ENCODE peak calls at places on chromosome 13, in ten cellular contexts. F, X, M, W, T, J, B, I, Q and E are unnamed samples.
A peak's percentile ranks its signal among the peaks of the same experiment; 100 is the strongest.

GRCh38 chr13:113527272-113527958 is 36.9 kb upstream of the DCUN1D2 start:
- DNase-seq in M (no peak), F (no peak), W (no peak), X (no peak), Q (no peak), I (no peak), T (no peak), B (no peak), J (no peak), E (no peak)

GRCh38 chr13:32315255-32316029 is at the start of the genes BRCA2 and ZAR1L:
- DNase-seq in J (peak; percentile 75), Q (peak; percentile 88), B (peak; percentile 90), T (peak; percentile 91), M (peak; percentile 71), I (peak; percentile 95), F (peak; percentile 66), X (peak; percentile 77), W (peak; percentile 91), E (peak; percentile 84)

GRCh38 chr13:110133425-110134235 is 173.3 kb downstream of the COL4A1 start:
- DNase-seq in X (peak; percentile 11), I (no peak), T (no peak), J (no peak), Q (no peak), F (no peak), W (no peak), B (no peak), M (no peak), E (no peak)

GRCh38 chr13:34357435-34358232 is 539.7 kb downstream of the RFC3 start:
- DNase-seq in X (no peak), M (no peak), B (no peak), Q (peak; percentile 75), J (no peak), T (peak; percentile 74), F (peak; percentile 77), W (no peak), I (peak; percentile 63), E (peak; percentile 84)

GRCh38 chr13:30829145-30829544 is 76.9 kb upstream of the MEDAG start:
- DNase-seq in Q (peak; percentile 45), F (peak; percentile 99), T (peak; percentile 47), J (no peak), X (no peak), B (no peak), M (no peak), I (peak; percentile 38), W (no peak), E (peak; percentile 91)

GRCh38 chr13:48909088-48909389 is 66.7 kb upstream of the FNDC3A start:
- DNase-seq in X (no peak), T (no peak), J (no peak), Q (no peak), W (no peak), F (no peak), M (no peak), I (no peak), B (peak; percentile 44), E (no peak)

GRCh38 chr13:108827637-108828036 is 198.2 kb downstream of the MYO16 start:
- DNase-seq in Q (no peak), I (no peak), J (no peak), W (no peak), T (no peak), X (no peak), M (no peak), B (no peak), F (peak; percentile 1), E (no peak)

GRCh38 chr13:86932935-86933334 is 738.2 kb upstream of the SLITRK5 start:
- DNase-seq in W (no peak), T (peak; percentile 4), Q (no peak), J (no peak), B (no peak), F (no peak), I (peak; percentile 2), X (no peak), M (no peak), E (peak; percentile 7)

GRCh38 chr13:22665531-22665930 is 515.2 kb upstream of the SGCG start:
- DNase-seq in I (no peak), X (peak; percentile 87), F (peak; percentile 14), J (no peak), Q (no peak), B (no peak), W (no peak), M (no peak), T (no peak), E (no peak)

GRCh38 chr13:52158629-52159158 is 703 bp downstream of the NEK3 start:
- DNase-seq in M (no peak), B (no peak), J (no peak), Q (peak; percentile 62), F (peak; percentile 28), T (peak; percentile 42), X (no peak), W (no peak), I (peak; percentile 51), E (peak; percentile 42)

GRCh38 chr13:80337706-80338105 is 3.2 kb downstream of the SPRY2 start:
- DNase-seq in Q (peak; percentile 56), M (no peak), F (peak; percentile 20), B (no peak), I (peak; percentile 42), X (no peak), T (peak; percentile 44), W (no peak), J (no peak), E (peak; percentile 27)

GRCh38 chr13:113781571-113781970 is 22.5 kb downstream of the TMEM255B start:
- DNase-seq in I (no peak), T (no peak), M (no peak), B (no peak), Q (no peak), W (no peak), X (no peak), F (peak; percentile 76), J (no peak), E (no peak)

GRCh38 chr13:95438297-95438696 is 114.2 kb upstream of the CLDN10 start:
- DNase-seq in B (no peak), T (peak; percentile 42), W (no peak), X (no peak), Q (peak; percentile 25), F (no peak), M (no peak), I (peak; percentile 72), J (no peak), E (no peak)

GRCh38 chr13:30299746-30300145 is 7.6 kb downstream of the KATNAL1 start:
- DNase-seq in X (no peak), Q (peak; percentile 30), J (no peak), F (no peak), M (no peak), B (no peak), I (no peak), T (no peak), W (no peak), E (peak; percentile 47)

GRCh38 chr13:79937311-79938243 is 403.3 kb downstream of the SPRY2 start:
- DNase-seq in Q (no peak), F (peak; percentile 4), X (no peak), T (no peak), J (no peak), I (no peak), M (no peak), B (no peak), W (no peak), E (no peak)

GRCh38 chr13:109036091-109036490 is 406.7 kb downstream of the MYO16 start:
- DNase-seq in X (no peak), W (no peak), M (no peak), T (no peak), F (no peak), Q (no peak), J (no peak), B (no peak), I (no peak), E (peak; percentile 6)

GRCh38 chr13:73200432-73200831 is 141.6 kb downstream of the KLF5 start:
- DNase-seq in I (peak; percentile 85), M (no peak), F (peak; percentile 66), T (peak; percentile 85), X (no peak), W (no peak), J (no peak), B (no peak), Q (peak; percentile 81), E (peak; percentile 58)

GRCh38 chr13:41458187-41458938 is 1.0 kb downstream of the RGCC start:
- DNase-seq in T (no peak), M (no peak), X (no peak), Q (no peak), I (peak; percentile 18), W (peak; percentile 29), B (peak; percentile 16), J (peak; percentile 32), F (peak; percentile 57), E (peak; percentile 14)

GRCh38 chr13:100102042-100102441 is 13.1 kb downstream of the PCCA start:
- DNase-seq in T (no peak), X (no peak), Q (no peak), W (no peak), F (no peak), M (no peak), I (peak; percentile 11), J (no peak), B (no peak), E (no peak)

GRCh38 chr13:83221813-83222241 is 660.4 kb downstream of the SLITRK1 start:
- DNase-seq in B (no peak), J (no peak), I (peak; percentile 83), X (no peak), W (no peak), T (peak; percentile 92), F (peak; percentile 50), Q (peak; percentile 94), M (no peak), E (peak; percentile 92)

GRCh38 chr13:43744630-43745029 is 42.1 kb downstream of the ENOX1 start:
- DNase-seq in T (peak; percentile 20), B (no peak), J (no peak), Q (no peak), M (no peak), X (no peak), W (no peak), F (no peak), I (peak; percentile 24), E (no peak)

GRCh38 chr13:98372886-98373285 is 195.8 kb upstream of the RNF113B start:
- DNase-seq in F (no peak), B (no peak), M (no peak), Q (peak; percentile 28), I (peak; percentile 38), T (peak; percentile 59), X (no peak), W (no peak), J (no peak), E (peak; percentile 59)

GRCh38 chr13:73069206-73069815 is 10.5 kb downstream of the KLF5 start:
- DNase-seq in F (no peak), B (no peak), Q (peak; percentile 19), M (no peak), X (no peak), T (peak; percentile 16), I (no peak), J (no peak), W (no peak), E (peak; percentile 61)

GRCh38 chr13:112828082-112828699 is 138.4 kb downstream of the ATP11A start:
- DNase-seq in B (no peak), T (no peak), I (no peak), Q (no peak), F (no peak), W (no peak), M (no peak), X (no peak), J (no peak), E (no peak)

GRCh38 chr13:27079421-27079958 is 92.1 kb downstream of the USP12 start:
- DNase-seq in I (peak; percentile 72), M (no peak), T (peak; percentile 51), J (no peak), X (no peak), W (no peak), B (no peak), F (no peak), Q (peak; percentile 55), E (peak; percentile 92)

GRCh38 chr13:47337781-47338507 is 441.1 kb upstream of the HTR2A start:
- DNase-seq in F (no peak), Q (peak; percentile 79), X (no peak), B (no peak), T (peak; percentile 58), J (no peak), I (peak; percentile 58), W (peak; percentile 34), M (no peak), E (peak; percentile 92)

GRCh38 chr13:45370922-45371406 is 30.0 kb upstream of the TPT1 start:
- DNase-seq in B (peak; percentile 60), X (no peak), W (peak; percentile 73), T (peak; percentile 88), I (peak; percentile 93), F (no peak), Q (peak; percentile 90), J (no peak), M (peak; percentile 34), E (peak; percentile 80)

GRCh38 chr13:80389073-80390038 is 48.4 kb upstream of the SPRY2 start:
- DNase-seq in T (peak; percentile 45), B (no peak), F (peak; percentile 32), J (no peak), W (no peak), M (no peak), I (peak; percentile 61), X (no peak), Q (peak; percentile 7), E (no peak)